ENCODE peak calls at places on chromosomes 4 and X, in four cellular contexts. One of them, this sample, is unnamed.

GRCh38 chr4:150514709-150515108 is 67.2 kb upstream of the MAB21L2 start:
- DNase-seq in HL-60: no peak
- DNase-seq in stomach: no peak
- DNase-seq in Caco-2: no peak
- DNase-seq in this sample: no peak

GRCh38 chr4:14520171-14520570 is 482.1 kb upstream of the CPEB2 start:
- DNase-seq in HL-60: no peak
- DNase-seq in stomach: no peak
- DNase-seq in Caco-2: no peak
- DNase-seq in this sample: no peak

GRCh38 chrX:102899940-102900916 is 36.8 kb upstream of the RAB40AL start:
- DNase-seq in HL-60: peak; percentile 72
- DNase-seq in stomach: peak; percentile 75
- DNase-seq in Caco-2: peak; percentile 51
- DNase-seq in this sample: peak; percentile 46

GRCh38 chrX:16869393-16870094 is 618 bp downstream of the RBBP7 start:
- DNase-seq in HL-60: peak; percentile 12
- DNase-seq in stomach: peak; percentile 30
- DNase-seq in Caco-2: peak; percentile 32
- DNase-seq in this sample: no peak

GRCh38 chrX:45801554-45801953 is 600.9 kb upstream of the DIPK2B start:
- DNase-seq in HL-60: peak; percentile 27
- DNase-seq in stomach: no peak
- DNase-seq in Caco-2: no peak
- DNase-seq in this sample: no peak

GRCh38 chr4:130361616-130362015 is 1265.7 kb downstream of the C4orf33 start:
- DNase-seq in HL-60: no peak
- DNase-seq in stomach: no peak
- DNase-seq in Caco-2: no peak
- DNase-seq in this sample: no peak

GRCh38 chrX:118571829-118572228 is 76.2 kb downstream of the DOCK11 start:
- DNase-seq in HL-60: no peak
- DNase-seq in stomach: no peak
- DNase-seq in Caco-2: no peak
- DNase-seq in this sample: no peak

GRCh38 chrX:104084534-104085277 is 8.7 kb upstream of the TMSB15C start:
- DNase-seq in HL-60: no peak
- DNase-seq in stomach: no peak
- DNase-seq in Caco-2: no peak
- DNase-seq in this sample: no peak

GRCh38 chr4:158314756-158315487 is 104.6 kb downstream of the TMEM144 start:
- DNase-seq in HL-60: no peak
- DNase-seq in stomach: no peak
- DNase-seq in Caco-2: no peak
- DNase-seq in this sample: no peak

GRCh38 chrX:125295337-125295736 is 24.3 kb upstream of the TEX13C start:
- DNase-seq in HL-60: peak; percentile 37
- DNase-seq in stomach: no peak
- DNase-seq in Caco-2: no peak
- DNase-seq in this sample: no peak

GRCh38 chr4:7647932-7648812 is 213.4 kb upstream of the PSAPL1 start:
- DNase-seq in HL-60: peak; percentile 51
- DNase-seq in stomach: no peak
- DNase-seq in Caco-2: no peak
- DNase-seq in this sample: no peak

GRCh38 chr4:141347738-141348524 is 127.2 kb downstream of the ZNF330 start:
- DNase-seq in HL-60: peak; percentile 47
- DNase-seq in stomach: no peak
- DNase-seq in Caco-2: no peak
- DNase-seq in this sample: no peak

GRCh38 chr4:188107931-188108843 is 1.2 kb downstream of the TRIML2 start:
- DNase-seq in HL-60: no peak
- DNase-seq in stomach: no peak
- DNase-seq in Caco-2: no peak
- DNase-seq in this sample: no peak

GRCh38 chr4:80197132-80197573 is at the start of gene PRDM8:
- DNase-seq in HL-60: no peak
- DNase-seq in stomach: no peak
- DNase-seq in Caco-2: no peak
- DNase-seq in this sample: no peak

GRCh38 chr4:156594619-156595018 is 377.0 kb downstream of the PDGFC start:
- DNase-seq in HL-60: no peak
- DNase-seq in stomach: peak; percentile 27
- DNase-seq in Caco-2: no peak
- DNase-seq in this sample: no peak

GRCh38 chrX:24493740-24494543 is 28.9 kb downstream of the PDK3 start:
- DNase-seq in HL-60: no peak
- DNase-seq in stomach: no peak
- DNase-seq in Caco-2: no peak
- DNase-seq in this sample: no peak

GRCh38 chr4:184343400-184344177 is 125.9 kb upstream of the ENPP6 start:
- DNase-seq in HL-60: peak; percentile 82
- DNase-seq in stomach: peak; percentile 77
- DNase-seq in Caco-2: peak; percentile 70
- DNase-seq in this sample: no peak

GRCh38 chrX:50403903-50404302 is 66.7 kb downstream of the DGKK start:
- DNase-seq in HL-60: no peak
- DNase-seq in stomach: no peak
- DNase-seq in Caco-2: peak; percentile 71
- DNase-seq in this sample: no peak

GRCh38 chr4:7876096-7876993 is 63.3 kb downstream of the AFAP1 start:
- DNase-seq in HL-60: no peak
- DNase-seq in stomach: no peak
- DNase-seq in Caco-2: peak; percentile 52
- DNase-seq in this sample: no peak

GRCh38 chr4:3676907-3677495 is 89.2 kb upstream of the ADRA2C start:
- DNase-seq in HL-60: no peak
- DNase-seq in stomach: no peak
- DNase-seq in Caco-2: no peak
- DNase-seq in this sample: no peak

GRCh38 chr4:150794706-150795105 is 212.8 kb downstream of the MAB21L2 start:
- DNase-seq in HL-60: no peak
- DNase-seq in stomach: no peak
- DNase-seq in Caco-2: no peak
- DNase-seq in this sample: no peak

GRCh38 chr4:77052352-77052751 is 23.4 kb downstream of the CCNI start:
- DNase-seq in HL-60: peak; percentile 63
- DNase-seq in stomach: peak; percentile 64
- DNase-seq in Caco-2: peak; percentile 61
- DNase-seq in this sample: no peak

GRCh38 chr4:1502501-1502886 is 96.3 kb upstream of the NKX1-1 start:
- DNase-seq in HL-60: no peak
- DNase-seq in stomach: no peak
- DNase-seq in Caco-2: peak; percentile 14
- DNase-seq in this sample: no peak

GRCh38 chr4:101813604-101814003 is 23.1 kb downstream of the BANK1 start:
- DNase-seq in HL-60: no peak
- DNase-seq in stomach: no peak
- DNase-seq in Caco-2: no peak
- DNase-seq in this sample: no peak

GRCh38 chr4:132316738-132317137 is 832.4 kb upstream of the PCDH10 start:
- DNase-seq in HL-60: no peak
- DNase-seq in stomach: no peak
- DNase-seq in Caco-2: no peak
- DNase-seq in this sample: no peak

GRCh38 chr4:37549003-37549402 is 137.2 kb downstream of the RELL1 start:
- DNase-seq in HL-60: no peak
- DNase-seq in stomach: no peak
- DNase-seq in Caco-2: no peak
- DNase-seq in this sample: no peak

GRCh38 chr4:171785392-171785791 is 27.8 kb upstream of the GALNTL6 start:
- DNase-seq in HL-60: no peak
- DNase-seq in stomach: no peak
- DNase-seq in Caco-2: no peak
- DNase-seq in this sample: no peak

GRCh38 chr4:20639346-20639745 is 60.9 kb upstream of the PACRGL start:
- DNase-seq in HL-60: no peak
- DNase-seq in stomach: no peak
- DNase-seq in Caco-2: no peak
- DNase-seq in this sample: no peak

GRCh38 chrX:49840679-49841078 is 11.6 kb downstream of the PAGE4 start:
- DNase-seq in HL-60: peak; percentile 27
- DNase-seq in stomach: peak; percentile 78
- DNase-seq in Caco-2: peak; percentile 88
- DNase-seq in this sample: peak; percentile 15

GRCh38 chr4:31086771-31087330 is 366.7 kb downstream of the PCDH7 start:
- DNase-seq in HL-60: no peak
- DNase-seq in stomach: no peak
- DNase-seq in Caco-2: no peak
- DNase-seq in this sample: no peak

GRCh38 chr4:138911903-138912713 is 103.5 kb upstream of the NOCT start:
- DNase-seq in HL-60: no peak
- DNase-seq in stomach: no peak
- DNase-seq in Caco-2: no peak
- DNase-seq in this sample: no peak

GRCh38 chrX:150012647-150013046 is 74.4 kb upstream of the EOLA2 start:
- DNase-seq in HL-60: no peak
- DNase-seq in stomach: no peak
- DNase-seq in Caco-2: no peak
- DNase-seq in this sample: no peak

GRCh38 chr4:133146574-133147198 is 2.4 kb upstream of the PCDH10 start:
- DNase-seq in HL-60: no peak
- DNase-seq in stomach: no peak
- DNase-seq in Caco-2: no peak
- DNase-seq in this sample: peak; percentile 62

GRCh38 chr4:94504545-94504944 is 52.8 kb downstream of the PDLIM5 start:
- DNase-seq in HL-60: no peak
- DNase-seq in stomach: no peak
- DNase-seq in Caco-2: no peak
- DNase-seq in this sample: no peak

GRCh38 chr4:79820427-79820826 is 252.6 kb downstream of the ANTXR2 start:
- DNase-seq in HL-60: no peak
- DNase-seq in stomach: no peak
- DNase-seq in Caco-2: peak; percentile 21
- DNase-seq in this sample: peak; percentile 2

GRCh38 chr4:168551945-168552695 is 55.3 kb downstream of the PALLD start:
- DNase-seq in HL-60: no peak
- DNase-seq in stomach: no peak
- DNase-seq in Caco-2: no peak
- DNase-seq in this sample: peak; percentile 35

GRCh38 chrX:109732319-109732779 is 708 bp downstream of the ACSL4 start:
- DNase-seq in HL-60: peak; percentile 16
- DNase-seq in stomach: no peak
- DNase-seq in Caco-2: no peak
- DNase-seq in this sample: peak; percentile 8

GRCh38 chr4:55447826-55448225 is 52.1 kb downstream of the TMEM165 start:
- DNase-seq in HL-60: no peak
- DNase-seq in stomach: no peak
- DNase-seq in Caco-2: no peak
- DNase-seq in this sample: no peak

GRCh38 chr4:93475730-93476129 is 352.8 kb upstream of the ATOH1 start:
- DNase-seq in HL-60: no peak
- DNase-seq in stomach: no peak
- DNase-seq in Caco-2: no peak
- DNase-seq in this sample: no peak

GRCh38 chr4:87339440-87339839 is 16.8 kb upstream of the HSD17B13 start:
- DNase-seq in HL-60: no peak
- DNase-seq in stomach: no peak
- DNase-seq in Caco-2: no peak
- DNase-seq in this sample: no peak

GRCh38 chr4:144666539-144667175 is 20.7 kb downstream of the HHIP start:
- DNase-seq in HL-60: no peak
- DNase-seq in stomach: no peak
- DNase-seq in Caco-2: no peak
- DNase-seq in this sample: no peak
- H3K4me3 ChIP-seq in HL-60: no peak overlapping the region
- H3K4me3 ChIP-seq in stomach: no peak overlapping the region
- H3K4me3 ChIP-seq in Caco-2: no peak overlapping the region
- H3K4me3 ChIP-seq in this sample: no peak overlapping the region

DNA sequence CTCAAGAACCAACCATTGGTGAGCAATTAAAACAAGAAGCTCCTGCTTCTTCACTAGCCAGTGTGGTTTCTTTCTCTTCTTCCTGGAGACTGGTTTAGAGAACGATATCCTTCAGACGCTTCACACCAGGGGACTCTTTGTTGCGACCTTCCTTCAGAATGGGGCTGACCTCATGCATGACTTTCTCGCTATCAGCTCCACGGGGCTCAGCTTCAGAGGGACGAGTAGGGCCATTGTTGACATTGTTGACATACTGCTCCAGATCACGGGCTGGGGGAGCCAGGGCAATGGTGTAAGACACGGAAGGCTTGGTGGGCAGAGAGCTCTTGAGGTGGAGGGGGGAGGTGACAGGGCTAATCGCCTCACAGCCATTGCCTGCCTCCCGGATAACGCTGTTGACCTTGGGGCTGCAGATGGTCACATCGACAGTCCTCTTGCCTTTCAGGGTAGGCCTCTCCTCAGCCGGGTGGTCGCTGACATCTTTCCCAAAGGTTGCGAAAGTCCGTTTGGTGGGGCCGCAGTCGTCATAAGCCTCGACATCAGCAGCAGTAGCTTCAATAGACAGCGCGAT is 113.8 kb downstream of the PCDH19 start:
- DNase-seq in HL-60: no peak
- DNase-seq in stomach: no peak
- DNase-seq in Caco-2: no peak
- DNase-seq in this sample: no peak
- H3K4me3 ChIP-seq in HL-60: no peak overlapping the region
- H3K4me3 ChIP-seq in stomach: no peak overlapping the region
- H3K4me3 ChIP-seq in Caco-2: no peak overlapping the region
- H3K4me3 ChIP-seq in this sample: no peak overlapping the region

GRCh38 chr4:90127706-90128345 is 632 bp downstream of the CCSER1 start:
- DNase-seq in HL-60: no peak
- DNase-seq in stomach: peak; percentile 50
- DNase-seq in Caco-2: no peak
- DNase-seq in this sample: no peak
- H3K4me3 ChIP-seq in HL-60: peak overlapping the region; percentile 52
- H3K4me3 ChIP-seq in stomach: peak overlapping the region; percentile 80
- H3K4me3 ChIP-seq in Caco-2: peak overlapping the region; percentile 57
- H3K4me3 ChIP-seq in this sample: no peak overlapping the region

DNA sequence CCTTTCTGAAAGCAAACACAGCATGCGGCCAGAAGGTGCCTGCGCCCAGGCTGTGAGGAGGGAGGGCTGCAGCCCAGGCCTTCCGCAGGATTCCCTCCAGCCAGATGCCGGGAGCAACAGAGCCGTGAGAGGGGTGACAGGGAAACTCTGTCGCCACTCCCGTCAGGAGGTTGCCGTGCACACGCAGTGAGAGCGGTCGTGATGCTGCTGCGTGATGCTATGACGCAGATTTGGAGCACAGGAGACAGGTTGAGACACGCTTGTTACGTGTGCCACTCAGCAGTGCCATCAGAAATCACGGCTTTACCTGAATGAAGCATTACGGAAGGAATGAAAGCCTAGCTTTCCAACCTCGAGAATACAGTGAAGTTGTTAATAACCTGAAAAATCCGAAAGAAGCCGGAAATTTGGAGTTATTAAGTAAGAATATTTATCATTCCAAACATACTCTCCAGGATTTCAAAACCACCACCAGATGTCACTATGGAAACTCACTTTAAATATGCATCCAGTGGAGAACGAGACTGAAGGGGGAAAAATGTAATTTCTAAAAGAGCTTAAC is 54.4 kb downstream of the FAT1 start:
- DNase-seq in HL-60: no peak
- DNase-seq in stomach: no peak
- DNase-seq in Caco-2: no peak
- DNase-seq in this sample: no peak
- H3K4me3 ChIP-seq in HL-60: no peak overlapping the region
- H3K4me3 ChIP-seq in stomach: no peak overlapping the region
- H3K4me3 ChIP-seq in Caco-2: no peak overlapping the region
- H3K4me3 ChIP-seq in this sample: no peak overlapping the region